ENCODE peak calls at places on chromosomes 7 and 10, in ten cellular contexts. One of them, this sample, is unnamed.

GRCh38 chr7:105976868-105977267 is 13.8 kb downstream of the CDHR3 start:
- DNase-seq in A549: no peak
- DNase-seq in lower lobe of right lung: no peak
- DNase-seq in brain microvascular endothelial cell: no peak
- DNase-seq in heart right ventricle: no peak
- DNase-seq in RWPE1: no peak
- DNase-seq in WERI-Rb-1: no peak
- DNase-seq in choroid plexus epithelial cell: no peak
- DNase-seq in neural progenitor cell: no peak
- DNase-seq in mucosa of descending colon: no peak
- DNase-seq in this sample: no peak

GRCh38 chr10:97291357-97292096 is 910 bp downstream of the ARHGAP19 start:
- DNase-seq in lower lobe of right lung: no peak
- DNase-seq in A549: no peak
- DNase-seq in neural progenitor cell: no peak
- DNase-seq in choroid plexus epithelial cell: no peak
- DNase-seq in brain microvascular endothelial cell: no peak
- DNase-seq in mucosa of descending colon: no peak
- DNase-seq in WERI-Rb-1: peak; percentile 28
- DNase-seq in heart right ventricle: no peak
- DNase-seq in RWPE1: no peak
- DNase-seq in this sample: no peak

GRCh38 chr7:7569113-7569527 is 2.4 kb downstream of the MIOS start:
- DNase-seq in brain microvascular endothelial cell: no peak
- DNase-seq in neural progenitor cell: no peak
- DNase-seq in heart right ventricle: no peak
- DNase-seq in RWPE1: no peak
- DNase-seq in mucosa of descending colon: no peak
- DNase-seq in choroid plexus epithelial cell: no peak
- DNase-seq in lower lobe of right lung: no peak
- DNase-seq in A549: no peak
- DNase-seq in WERI-Rb-1: no peak
- DNase-seq in this sample: peak; percentile 73

GRCh38 chr7:50729962-50730361 is 52.7 kb downstream of the GRB10 start:
- DNase-seq in mucosa of descending colon: no peak
- DNase-seq in neural progenitor cell: no peak
- DNase-seq in brain microvascular endothelial cell: no peak
- DNase-seq in WERI-Rb-1: no peak
- DNase-seq in lower lobe of right lung: no peak
- DNase-seq in RWPE1: no peak
- DNase-seq in A549: no peak
- DNase-seq in heart right ventricle: no peak
- DNase-seq in choroid plexus epithelial cell: no peak
- DNase-seq in this sample: no peak

GRCh38 chr7:2870471-2870941 is 26.4 kb upstream of the GNA12 start:
- DNase-seq in lower lobe of right lung: peak; percentile 78
- DNase-seq in RWPE1: peak; percentile 46
- DNase-seq in choroid plexus epithelial cell: peak; percentile 73
- DNase-seq in mucosa of descending colon: peak; percentile 70
- DNase-seq in brain microvascular endothelial cell: peak; percentile 68
- DNase-seq in heart right ventricle: peak; percentile 73
- DNase-seq in neural progenitor cell: peak; percentile 31
- DNase-seq in WERI-Rb-1: no peak
- DNase-seq in A549: no peak
- DNase-seq in this sample: peak; percentile 66

GRCh38 chr7:29230871-29231345 is 36.3 kb downstream of the CHN2 start:
- DNase-seq in mucosa of descending colon: no peak
- DNase-seq in WERI-Rb-1: no peak
- DNase-seq in heart right ventricle: no peak
- DNase-seq in lower lobe of right lung: no peak
- DNase-seq in RWPE1: no peak
- DNase-seq in brain microvascular endothelial cell: no peak
- DNase-seq in A549: no peak
- DNase-seq in neural progenitor cell: no peak
- DNase-seq in choroid plexus epithelial cell: no peak
- DNase-seq in this sample: no peak

GRCh38 chr7:149422065-149422913 is 38.6 kb downstream of the ZNF777 start:
- DNase-seq in brain microvascular endothelial cell: peak; percentile 27
- DNase-seq in neural progenitor cell: peak; percentile 94
- DNase-seq in lower lobe of right lung: peak; percentile 80
- DNase-seq in choroid plexus epithelial cell: peak; percentile 73
- DNase-seq in RWPE1: peak; percentile 77
- DNase-seq in A549: peak; percentile 86
- DNase-seq in mucosa of descending colon: peak; percentile 72
- DNase-seq in WERI-Rb-1: peak; percentile 72
- DNase-seq in heart right ventricle: peak; percentile 74
- DNase-seq in this sample: peak; percentile 96

GRCh38 chr10:77456414-77456813 is 181.2 kb downstream of the KCNMA1 start:
- DNase-seq in mucosa of descending colon: peak; percentile 69
- DNase-seq in RWPE1: no peak
- DNase-seq in A549: no peak
- DNase-seq in WERI-Rb-1: peak; percentile 40
- DNase-seq in brain microvascular endothelial cell: no peak
- DNase-seq in lower lobe of right lung: no peak
- DNase-seq in neural progenitor cell: no peak
- DNase-seq in heart right ventricle: no peak
- DNase-seq in choroid plexus epithelial cell: no peak
- DNase-seq in this sample: no peak

GRCh38 chr7:112286294-112287086 is 80.0 kb downstream of the ZNF277 start:
- DNase-seq in WERI-Rb-1: no peak
- DNase-seq in choroid plexus epithelial cell: no peak
- DNase-seq in brain microvascular endothelial cell: no peak
- DNase-seq in RWPE1: no peak
- DNase-seq in mucosa of descending colon: no peak
- DNase-seq in heart right ventricle: no peak
- DNase-seq in A549: no peak
- DNase-seq in neural progenitor cell: no peak
- DNase-seq in lower lobe of right lung: no peak
- DNase-seq in this sample: no peak

GRCh38 chr10:51052152-51052551 is 22.1 kb upstream of the PRKG1 start:
- DNase-seq in lower lobe of right lung: no peak
- DNase-seq in choroid plexus epithelial cell: no peak
- DNase-seq in RWPE1: no peak
- DNase-seq in neural progenitor cell: no peak
- DNase-seq in WERI-Rb-1: no peak
- DNase-seq in brain microvascular endothelial cell: no peak
- DNase-seq in heart right ventricle: no peak
- DNase-seq in mucosa of descending colon: no peak
- DNase-seq in A549: no peak
- DNase-seq in this sample: no peak

GRCh38 chr10:36344240-36344639 is 702.1 kb upstream of the FZD8 start:
- DNase-seq in lower lobe of right lung: no peak
- DNase-seq in choroid plexus epithelial cell: no peak
- DNase-seq in A549: no peak
- DNase-seq in mucosa of descending colon: no peak
- DNase-seq in neural progenitor cell: no peak
- DNase-seq in brain microvascular endothelial cell: no peak
- DNase-seq in WERI-Rb-1: no peak
- DNase-seq in RWPE1: no peak
- DNase-seq in heart right ventricle: no peak
- DNase-seq in this sample: no peak

GRCh38 chr10:17808971-17809841 is at the start of gene MRC1:
- DNase-seq in lower lobe of right lung: peak; percentile 61
- DNase-seq in neural progenitor cell: no peak
- DNase-seq in choroid plexus epithelial cell: no peak
- DNase-seq in mucosa of descending colon: no peak
- DNase-seq in WERI-Rb-1: no peak
- DNase-seq in A549: no peak
- DNase-seq in heart right ventricle: peak; percentile 29
- DNase-seq in brain microvascular endothelial cell: no peak
- DNase-seq in RWPE1: no peak
- DNase-seq in this sample: no peak

GRCh38 chr7:44348300-44348699 is 22.9 kb upstream of the CAMK2B start:
- DNase-seq in brain microvascular endothelial cell: peak; percentile 49
- DNase-seq in heart right ventricle: no peak
- DNase-seq in mucosa of descending colon: no peak
- DNase-seq in choroid plexus epithelial cell: peak; percentile 71
- DNase-seq in A549: peak; percentile 28
- DNase-seq in neural progenitor cell: peak; percentile 31
- DNase-seq in lower lobe of right lung: no peak
- DNase-seq in RWPE1: no peak
- DNase-seq in WERI-Rb-1: peak; percentile 21
- DNase-seq in this sample: peak; percentile 49

GRCh38 chr10:94780844-94781243 is 18.4 kb downstream of the CYP2C19 start:
- DNase-seq in lower lobe of right lung: no peak
- DNase-seq in RWPE1: no peak
- DNase-seq in A549: no peak
- DNase-seq in brain microvascular endothelial cell: no peak
- DNase-seq in heart right ventricle: no peak
- DNase-seq in choroid plexus epithelial cell: no peak
- DNase-seq in neural progenitor cell: no peak
- DNase-seq in mucosa of descending colon: no peak
- DNase-seq in WERI-Rb-1: no peak
- DNase-seq in this sample: no peak

GRCh38 chr10:59748834-59749233 is 4.4 kb downstream of the MRLN start:
- DNase-seq in choroid plexus epithelial cell: no peak
- DNase-seq in brain microvascular endothelial cell: no peak
- DNase-seq in RWPE1: no peak
- DNase-seq in heart right ventricle: no peak
- DNase-seq in WERI-Rb-1: peak; percentile 38
- DNase-seq in mucosa of descending colon: peak; percentile 32
- DNase-seq in lower lobe of right lung: no peak
- DNase-seq in A549: no peak
- DNase-seq in neural progenitor cell: no peak
- DNase-seq in this sample: no peak

GRCh38 chr7:65820287-65820950 is 52.5 kb upstream of the VKORC1L1 start:
- DNase-seq in lower lobe of right lung: no peak
- DNase-seq in choroid plexus epithelial cell: peak; percentile 21
- DNase-seq in A549: no peak
- DNase-seq in heart right ventricle: no peak
- DNase-seq in brain microvascular endothelial cell: no peak
- DNase-seq in neural progenitor cell: peak; percentile 28
- DNase-seq in mucosa of descending colon: no peak
- DNase-seq in WERI-Rb-1: no peak
- DNase-seq in RWPE1: no peak
- DNase-seq in this sample: no peak
- TF ChIP-seq CTCF in lower lobe of right lung: no peak
- TF ChIP-seq CTCF in choroid plexus epithelial cell: peak; percentile 18
- TF ChIP-seq CTCF in A549: no peak
- TF ChIP-seq CTCF in heart right ventricle: no peak
- TF ChIP-seq CTCF in brain microvascular endothelial cell: no peak
- TF ChIP-seq CTCF in neural progenitor cell: peak; percentile 40
- TF ChIP-seq CTCF in mucosa of descending colon: no peak
- TF ChIP-seq CTCF in WERI-Rb-1: no peak
- TF ChIP-seq CTCF in RWPE1: no peak
- TF ChIP-seq CTCF in this sample: no peak

GRCh38 chr7:146129296-146129695 is 12.7 kb downstream of the CNTNAP2 start:
- DNase-seq in mucosa of descending colon: no peak
- DNase-seq in RWPE1: no peak
- DNase-seq in A549: no peak
- DNase-seq in neural progenitor cell: peak; percentile 30
- DNase-seq in lower lobe of right lung: no peak
- DNase-seq in WERI-Rb-1: no peak
- DNase-seq in choroid plexus epithelial cell: peak; percentile 28
- DNase-seq in brain microvascular endothelial cell: no peak
- DNase-seq in heart right ventricle: no peak
- DNase-seq in this sample: no peak
- TF ChIP-seq CTCF in mucosa of descending colon: no peak
- TF ChIP-seq CTCF in RWPE1: no peak
- TF ChIP-seq CTCF in A549: no peak
- TF ChIP-seq CTCF in neural progenitor cell: peak; percentile 35
- TF ChIP-seq CTCF in lower lobe of right lung: no peak
- TF ChIP-seq CTCF in WERI-Rb-1: peak; percentile 12
- TF ChIP-seq CTCF in choroid plexus epithelial cell: no peak
- TF ChIP-seq CTCF in brain microvascular endothelial cell: no peak
- TF ChIP-seq CTCF in heart right ventricle: no peak
- TF ChIP-seq CTCF in this sample: no peak

GRCh38 chr10:71837085-71837827 is 13.8 kb downstream of the PSAP start:
- DNase-seq in heart right ventricle: no peak
- DNase-seq in WERI-Rb-1: peak; percentile 71
- DNase-seq in RWPE1: no peak
- DNase-seq in mucosa of descending colon: no peak
- DNase-seq in neural progenitor cell: peak; percentile 65
- DNase-seq in brain microvascular endothelial cell: no peak
- DNase-seq in lower lobe of right lung: no peak
- DNase-seq in choroid plexus epithelial cell: peak; percentile 48
- DNase-seq in A549: peak; percentile 35
- DNase-seq in this sample: no peak
- TF ChIP-seq CTCF in heart right ventricle: peak; percentile 50
- TF ChIP-seq CTCF in WERI-Rb-1: peak; percentile 95
- TF ChIP-seq CTCF in RWPE1: no peak
- TF ChIP-seq CTCF in mucosa of descending colon: no peak
- TF ChIP-seq CTCF in neural progenitor cell: peak; percentile 62
- TF ChIP-seq CTCF in brain microvascular endothelial cell: peak; percentile 77
- TF ChIP-seq CTCF in lower lobe of right lung: peak; percentile 15
- TF ChIP-seq CTCF in choroid plexus epithelial cell: peak; percentile 59
- TF ChIP-seq CTCF in A549: peak; percentile 34
- TF ChIP-seq CTCF in this sample: peak; percentile 51

GRCh38 chr7:99407849-99408346 is 499 bp downstream of the PDAP1 start:
- DNase-seq in lower lobe of right lung: no peak
- DNase-seq in mucosa of descending colon: peak; percentile 43
- DNase-seq in RWPE1: peak; percentile 80
- DNase-seq in WERI-Rb-1: peak; percentile 49
- DNase-seq in A549: peak; percentile 51
- DNase-seq in neural progenitor cell: peak; percentile 56
- DNase-seq in brain microvascular endothelial cell: peak; percentile 69
- DNase-seq in choroid plexus epithelial cell: peak; percentile 79
- DNase-seq in heart right ventricle: peak; percentile 37
- DNase-seq in this sample: no peak

GRCh38 chr7:99409192-99409572 is 413 bp downstream of the BUD31 start:
- DNase-seq in neural progenitor cell: no peak
- DNase-seq in lower lobe of right lung: no peak
- DNase-seq in choroid plexus epithelial cell: peak; percentile 19
- DNase-seq in brain microvascular endothelial cell: no peak
- DNase-seq in WERI-Rb-1: no peak
- DNase-seq in heart right ventricle: no peak
- DNase-seq in mucosa of descending colon: peak; percentile 11
- DNase-seq in A549: no peak
- DNase-seq in RWPE1: no peak
- DNase-seq in this sample: no peak

GRCh38 chr7:99408347-99409191 is at the start of the genes BUD31 and PDAP1:
- DNase-seq in choroid plexus epithelial cell: peak; percentile 97
- DNase-seq in brain microvascular endothelial cell: peak; percentile 90
- DNase-seq in lower lobe of right lung: peak; percentile 95
- DNase-seq in A549: peak; percentile 96
- DNase-seq in RWPE1: peak; percentile 93
- DNase-seq in heart right ventricle: peak; percentile 93
- DNase-seq in mucosa of descending colon: peak; percentile 94
- DNase-seq in WERI-Rb-1: peak; percentile 92
- DNase-seq in neural progenitor cell: peak; percentile 96
- DNase-seq in this sample: peak; percentile 96

GRCh38 chr7:99409814-99410213 is 1.0 kb downstream of the BUD31 start:
- DNase-seq in heart right ventricle: no peak
- DNase-seq in WERI-Rb-1: no peak
- DNase-seq in lower lobe of right lung: no peak
- DNase-seq in neural progenitor cell: no peak
- DNase-seq in A549: no peak
- DNase-seq in brain microvascular endothelial cell: no peak
- DNase-seq in RWPE1: no peak
- DNase-seq in choroid plexus epithelial cell: no peak
- DNase-seq in mucosa of descending colon: no peak
- DNase-seq in this sample: no peak

DNA sequence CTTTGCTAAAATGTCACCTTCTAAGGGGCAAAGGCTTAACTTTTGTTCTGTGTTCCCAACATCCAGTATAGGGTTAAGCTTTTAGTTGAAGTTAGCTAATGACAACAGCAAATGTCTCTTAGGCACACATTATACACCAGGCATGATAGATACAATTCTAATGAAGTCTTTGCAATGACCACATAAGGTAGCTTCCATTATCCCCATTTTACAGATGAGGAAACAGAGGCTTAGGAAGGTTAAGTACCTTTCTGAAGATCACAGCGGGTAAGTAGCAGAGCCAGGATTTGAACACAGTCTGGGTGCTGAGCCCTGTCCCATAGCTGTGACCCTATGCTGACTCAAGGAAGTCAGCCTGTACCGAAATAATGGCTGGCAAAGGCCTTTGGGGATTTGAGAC is 1.9 kb downstream of the BUD31 start:
- DNase-seq in WERI-Rb-1: no peak
- DNase-seq in brain microvascular endothelial cell: no peak
- DNase-seq in lower lobe of right lung: no peak
- DNase-seq in RWPE1: no peak
- DNase-seq in A549: no peak
- DNase-seq in heart right ventricle: no peak
- DNase-seq in choroid plexus epithelial cell: no peak
- DNase-seq in mucosa of descending colon: no peak
- DNase-seq in neural progenitor cell: no peak
- DNase-seq in this sample: no peak
- TF ChIP-seq CTCF in WERI-Rb-1: no peak
- TF ChIP-seq CTCF in brain microvascular endothelial cell: no peak
- TF ChIP-seq CTCF in lower lobe of right lung: no peak
- TF ChIP-seq CTCF in RWPE1: no peak
- TF ChIP-seq CTCF in A549: no peak
- TF ChIP-seq CTCF in heart right ventricle: no peak
- TF ChIP-seq CTCF in choroid plexus epithelial cell: no peak
- TF ChIP-seq CTCF in mucosa of descending colon: no peak
- TF ChIP-seq CTCF in neural progenitor cell: no peak
- TF ChIP-seq CTCF in this sample: no peak